ENCODE peak calls at places on chromosomes 5 and 9, in five cellular contexts. R is SK-N-SH, G is HEK293T, Q is HepG2, Y is K562. U is an unnamed sample.

GRCh38 chr5:129245489-129245888 is 150.9 kb downstream of the ISOC1 start:
- DNase-seq in R (no peak), Y (no peak), Q (no peak), G (no peak), U (no peak)

GRCh38 chr9:137138701-137139467 is at the start of gene GRIN1:
- DNase-seq in R (peak), G (no peak), Q (no peak), Y (peak), U (no peak)

GRCh38 chr5:168920019-168920813 is 341.0 kb upstream of the PANK3 start:
- DNase-seq in R (no peak), Y (no peak), G (no peak), Q (no peak), U (no peak)

GRCh38 chr9:126844085-126844484 is 16.4 kb upstream of the ZBTB34 start:
- DNase-seq in Q (no peak), R (no peak), G (no peak), Y (no peak), U (no peak)

GRCh38 chr9:84862786-84863185 is 193.3 kb downstream of the NTRK2 start:
- DNase-seq in Q (no peak), R (no peak), G (no peak), Y (no peak), U (no peak)

GRCh38 chr9:114656301-114656700 is 1.3 kb downstream of the TEX53 start:
- DNase-seq in Q (no peak), Y (no peak), R (no peak), G (no peak), U (no peak)

GRCh38 chr5:152529456-152529855 is 124.4 kb upstream of the NMUR2 start:
- DNase-seq in R (no peak), Q (no peak), G (no peak), Y (no peak), U (no peak)

GRCh38 chr5:120326651-120327050 is 137.4 kb upstream of the PRR16 start:
- DNase-seq in Q (no peak), G (no peak), Y (no peak), R (no peak), U (no peak)

GRCh38 chr5:38655691-38656090 is 99.2 kb upstream of the LIFR start:
- DNase-seq in Y (no peak), G (no peak), R (no peak), Q (no peak), U (no peak)

GRCh38 chr9:84652496-84653081 is 16.9 kb upstream of the NTRK2 start:
- DNase-seq in R (no peak), G (no peak), Q (no peak), Y (no peak), U (no peak)

GRCh38 chr9:32344551-32345182 is 39.8 kb upstream of the ACO1 start:
- DNase-seq in Q (no peak), G (no peak), Y (no peak), R (no peak), U (no peak)

GRCh38 chr9:116270559-116270958 is 117.0 kb downstream of the PAPPA start:
- DNase-seq in Y (no peak), R (no peak), G (no peak), Q (no peak), U (no peak)

GRCh38 chr5:32504923-32505596 is 60.5 kb upstream of the ZFR start:
- DNase-seq in G (peak), Y (peak), Q (no peak), R (peak), U (no peak)

GRCh38 chr9:109481747-109482325 is 16.3 kb downstream of the PTPN3 start:
- DNase-seq in Q (no peak), G (no peak), R (no peak), Y (no peak), U (no peak)

GRCh38 chr5:1172670-1173404 is 28.6 kb upstream of the SLC6A19 start:
- DNase-seq in Q (no peak), G (no peak), R (no peak), Y (no peak), U (no peak)

GRCh38 chr5:130963798-130964197 is 201.3 kb downstream of the HINT1 start:
- DNase-seq in Q (no peak), G (no peak), R (no peak), Y (no peak), U (no peak)

GRCh38 chr9:105438136-105438839 is 9.5 kb upstream of the FSD1L start:
- DNase-seq in G (no peak), Y (no peak), Q (no peak), R (no peak), U (no peak)

GRCh38 chr5:96978812-96979449 is 43.1 kb downstream of the LNPEP start:
- DNase-seq in Q (no peak), R (no peak), Y (no peak), G (no peak), U (no peak)
- TF ChIP-seq FOXM1 in Q (no peak), R (no peak), Y (no peak), G (no peak), U (no peak)

GRCh38 chr9:14440062-14440461 is 126.1 kb upstream of the NFIB start:
- DNase-seq in G (no peak), Q (no peak), R (no peak), Y (no peak), U (no peak)

GRCh38 chr9:14439555-14439954 is 125.6 kb upstream of the NFIB start:
- DNase-seq in Y (no peak), R (peak), Q (no peak), G (no peak), U (no peak)

GRCh38 chr9:14437336-14438231 is 123.6 kb upstream of the NFIB start:
- DNase-seq in Q (no peak), G (no peak), R (peak), Y (no peak), U (no peak)

GRCh38 chr9:14435871-14436270 is 121.9 kb upstream of the NFIB start:
- DNase-seq in R (no peak), G (no peak), Q (no peak), Y (no peak), U (no peak)

GRCh38 chr9:14438232-14438966 is 124.5 kb upstream of the NFIB start:
- DNase-seq in R (peak), Q (no peak), G (no peak), Y (no peak), U (no peak)
- TF ChIP-seq FOXM1 in R (no peak), Q (no peak), G (no peak), Y (no peak), U (no peak)

DNA sequence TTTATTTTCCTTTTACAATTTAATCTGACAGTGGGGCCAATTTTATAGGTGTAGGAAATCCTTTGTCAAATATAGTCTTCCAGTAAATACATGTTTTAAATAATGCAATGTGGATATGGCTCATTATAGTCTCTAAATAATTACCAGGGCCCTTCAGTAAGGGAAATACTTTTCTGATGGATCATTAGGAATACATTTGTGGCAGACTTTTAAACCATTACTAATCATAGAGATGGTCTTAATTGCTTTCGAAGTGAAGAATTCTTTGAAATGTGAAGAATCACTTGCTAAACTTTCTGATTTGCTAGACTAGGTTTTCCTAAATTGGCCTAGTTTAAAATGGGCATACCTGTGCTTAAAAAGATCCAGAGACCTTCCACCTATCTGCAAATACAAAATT is 105.6 kb upstream of the ELL2 start:
- DNase-seq in G (no peak), R (no peak), Q (no peak), Y (no peak), U (no peak)
- TF ChIP-seq FOXM1 in G (no peak), R (peak), Q (no peak), Y (no peak), U (no peak)

GRCh38 chr9:86598411-86599239 is 244.4 kb upstream of the TUT7 start:
- DNase-seq in Q (no peak), Y (no peak), R (no peak), G (no peak), U (no peak)
- TF ChIP-seq FOXM1 in Q (no peak), Y (no peak), R (no peak), G (no peak), U (no peak)

GRCh38 chr5:4017076-4017803 is 421.6 kb downstream of the IRX1 start:
- DNase-seq in Y (no peak), Q (no peak), R (no peak), G (no peak), U (no peak)
- TF ChIP-seq FOXM1 in Y (no peak), Q (no peak), R (no peak), G (no peak), U (no peak)

U was measured in GM12878.